ENCODE peak calls at places on chromosomes 3 and 15, in ten cellular contexts. D is GM23248, I is fibroblast of lung, K is cardiac muscle cell, T is substantia nigra, L is testis, V is caudate nucleus, E is thoracic aorta, Q is spleen, G is SK-N-SH. B is an unnamed sample.

GRCh38 chr3:89113887-89114840 is 6.7 kb downstream of the EPHA3 start:
- DNase-seq in D (peak), I (peak), K (peak), T (peak), L (peak), V (peak), E (no peak), Q (peak), G (peak), B (peak)

GRCh38 chr15:66066005-66066404 is 187.5 kb downstream of the MEGF11 start:
- DNase-seq in D (no peak), I (no peak), K (no peak), T (no peak), L (no peak), V (no peak), E (no peak), Q (no peak), G (no peak), B (no peak)

GRCh38 chr3:99250821-99251355 is 349.4 kb upstream of the DCBLD2 start:
- DNase-seq in D (peak), I (peak), K (peak), T (no peak), L (peak), V (no peak), E (no peak), Q (no peak), G (no peak), B (no peak)

GRCh38 chr3:59726279-59726678 is 676.5 kb upstream of the CFAP20DC start:
- DNase-seq in D (no peak), I (no peak), K (no peak), T (no peak), L (no peak), V (no peak), E (no peak), Q (no peak), G (no peak), B (no peak)

GRCh38 chr15:85141601-85142185 is 160.0 kb downstream of the PDE8A start:
- DNase-seq in D (no peak), I (peak), K (no peak), T (no peak), L (no peak), V (no peak), E (no peak), Q (no peak), G (no peak), B (no peak)

GRCh38 chr3:172268896-172269295 is 179.4 kb downstream of the GHSR start:
- DNase-seq in D (peak), I (no peak), K (no peak), T (no peak), L (no peak), V (no peak), E (no peak), Q (no peak), G (no peak), B (no peak)

GRCh38 chr3:133987136-133987535 is 42.6 kb downstream of the SLCO2A1 start:
- DNase-seq in D (no peak), I (no peak), K (no peak), T (no peak), L (no peak), V (no peak), E (no peak), Q (no peak), G (no peak), B (no peak)

GRCh38 chr3:114454592-114455251 is 160.9 kb downstream of the TIGIT start:
- DNase-seq in D (peak), I (peak), K (peak), T (peak), L (peak), V (peak), E (no peak), Q (no peak), G (peak), B (no peak)

GRCh38 chr3:15797600-15798303 is at the start of gene ANKRD28:
- DNase-seq in D (peak), I (peak), K (peak), T (peak), L (no peak), V (peak), E (no peak), Q (no peak), G (peak), B (no peak)

GRCh38 chr3:155778441-155778840 is 27.6 kb downstream of the C3orf33 start:
- DNase-seq in D (no peak), I (no peak), K (no peak), T (no peak), L (no peak), V (no peak), E (no peak), Q (no peak), G (no peak), B (no peak)

GRCh38 chr15:31434418-31435255 is 108.0 kb downstream of the KLF13 start:
- DNase-seq in D (peak), I (peak), K (no peak), T (no peak), L (peak), V (no peak), E (no peak), Q (peak), G (no peak), B (no peak)

GRCh38 chr3:140290105-140290504 is 355.1 kb downstream of the CLSTN2 start:
- DNase-seq in D (peak), I (no peak), K (no peak), T (no peak), L (no peak), V (no peak), E (no peak), Q (no peak), G (no peak), B (no peak)

GRCh38 chr15:31265090-31265870 is 61.4 kb upstream of the KLF13 start:
- DNase-seq in D (no peak), I (no peak), K (peak), T (no peak), L (peak), V (no peak), E (no peak), Q (peak), G (no peak), B (no peak)

GRCh38 chr3:123808812-123809211 is 75.3 kb downstream of the MYLK start:
- DNase-seq in D (no peak), I (no peak), K (no peak), T (no peak), L (no peak), V (no peak), E (no peak), Q (no peak), G (no peak), B (no peak)

GRCh38 chr3:192825657-192826200 is 91.9 kb downstream of the MB21D2 start:
- DNase-seq in D (peak), I (peak), K (no peak), T (no peak), L (no peak), V (no peak), E (no peak), Q (no peak), G (no peak), B (no peak)

GRCh38 chr15:51982013-51982769 is 10.6 kb upstream of the LEO1 start:
- DNase-seq in D (peak), I (peak), K (peak), T (peak), L (no peak), V (peak), E (no peak), Q (no peak), G (peak), B (no peak)

GRCh38 chr3:140091143-140091542 is 156.2 kb downstream of the CLSTN2 start:
- DNase-seq in D (no peak), I (no peak), K (no peak), T (no peak), L (no peak), V (no peak), E (no peak), Q (no peak), G (no peak), B (no peak)

GRCh38 chr3:195240939-195241338 is 30.0 kb downstream of the XXYLT1 start:
- DNase-seq in D (no peak), I (no peak), K (no peak), T (no peak), L (no peak), V (no peak), E (peak), Q (no peak), G (no peak), B (no peak)

GRCh38 chr3:106728315-106728821 is 648.9 kb upstream of the CCDC54 start:
- DNase-seq in D (peak), I (peak), K (no peak), T (no peak), L (no peak), V (no peak), E (peak), Q (no peak), G (peak), B (no peak)

GRCh38 chr3:98733055-98733777 is 29.9 kb upstream of the ST3GAL6 start:
- DNase-seq in D (peak), I (peak), K (peak), T (peak), L (peak), V (no peak), E (no peak), Q (peak), G (peak), B (no peak)

GRCh38 chr3:175399156-175399840 is 540.2 kb downstream of the NAALADL2 start:
- DNase-seq in D (no peak), I (no peak), K (no peak), T (no peak), L (no peak), V (no peak), E (no peak), Q (no peak), G (no peak), B (no peak)

GRCh38 chr3:175392653-175393052 is 533.5 kb downstream of the NAALADL2 start:
- DNase-seq in D (no peak), I (peak), K (no peak), T (no peak), L (no peak), V (no peak), E (no peak), Q (no peak), G (no peak), B (no peak)

GRCh38 chr3:175398676-175399075 is 539.5 kb downstream of the NAALADL2 start:
- DNase-seq in D (peak), I (peak), K (no peak), T (no peak), L (no peak), V (no peak), E (no peak), Q (no peak), G (no peak), B (no peak)

DNA sequence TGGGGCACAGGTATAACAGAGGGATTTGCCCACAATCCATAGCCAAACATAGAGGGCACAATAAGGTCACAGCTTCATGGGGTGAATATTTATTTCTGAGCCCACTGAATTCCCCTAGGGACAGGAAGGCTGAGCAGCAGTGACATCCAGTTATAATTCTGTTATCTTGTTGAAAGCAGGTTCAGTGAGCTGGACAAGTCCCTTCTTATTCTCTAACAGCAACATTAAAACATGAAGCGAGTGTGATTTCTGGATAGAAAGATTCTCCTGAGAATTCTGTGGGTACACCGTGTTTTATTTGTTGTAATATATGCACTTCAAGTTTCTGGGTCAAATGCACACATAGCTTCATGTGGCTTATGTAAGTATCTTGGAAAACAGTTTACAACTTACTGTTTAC is 538.3 kb downstream of the NAALADL2 start:
- DNase-seq in D (no peak), I (no peak), K (no peak), T (no peak), L (no peak), V (no peak), E (no peak), Q (no peak), G (peak), B (no peak)
- H3K27ac ChIP-seq in D (no peak), I (no peak), K (no peak), T (no peak), L (no peak), V (no peak), E (no peak), Q (no peak), G (no peak), B (no peak)

GRCh38 chr3:53161345-53161819 is 373 bp downstream of the PRKCD start:
- DNase-seq in D (peak), I (no peak), K (peak), T (no peak), L (peak), V (no peak), E (no peak), Q (peak), G (no peak), B (no peak)

GRCh38 chr3:53162672-53163458 is 1.9 kb downstream of the PRKCD start:
- DNase-seq in D (no peak), I (no peak), K (peak), T (no peak), L (peak), V (no peak), E (no peak), Q (peak), G (no peak), B (no peak)

GRCh38 chr3:53163459-53164387 is 2.7 kb downstream of the PRKCD start:
- DNase-seq in D (peak), I (no peak), K (peak), T (no peak), L (peak), V (no peak), E (no peak), Q (no peak), G (no peak), B (no peak)

GRCh38 chr3:53160660-53161344 is at the start of gene PRKCD:
- DNase-seq in D (peak), I (peak), K (peak), T (peak), L (peak), V (peak), E (peak), Q (peak), G (peak), B (no peak)

DNA sequence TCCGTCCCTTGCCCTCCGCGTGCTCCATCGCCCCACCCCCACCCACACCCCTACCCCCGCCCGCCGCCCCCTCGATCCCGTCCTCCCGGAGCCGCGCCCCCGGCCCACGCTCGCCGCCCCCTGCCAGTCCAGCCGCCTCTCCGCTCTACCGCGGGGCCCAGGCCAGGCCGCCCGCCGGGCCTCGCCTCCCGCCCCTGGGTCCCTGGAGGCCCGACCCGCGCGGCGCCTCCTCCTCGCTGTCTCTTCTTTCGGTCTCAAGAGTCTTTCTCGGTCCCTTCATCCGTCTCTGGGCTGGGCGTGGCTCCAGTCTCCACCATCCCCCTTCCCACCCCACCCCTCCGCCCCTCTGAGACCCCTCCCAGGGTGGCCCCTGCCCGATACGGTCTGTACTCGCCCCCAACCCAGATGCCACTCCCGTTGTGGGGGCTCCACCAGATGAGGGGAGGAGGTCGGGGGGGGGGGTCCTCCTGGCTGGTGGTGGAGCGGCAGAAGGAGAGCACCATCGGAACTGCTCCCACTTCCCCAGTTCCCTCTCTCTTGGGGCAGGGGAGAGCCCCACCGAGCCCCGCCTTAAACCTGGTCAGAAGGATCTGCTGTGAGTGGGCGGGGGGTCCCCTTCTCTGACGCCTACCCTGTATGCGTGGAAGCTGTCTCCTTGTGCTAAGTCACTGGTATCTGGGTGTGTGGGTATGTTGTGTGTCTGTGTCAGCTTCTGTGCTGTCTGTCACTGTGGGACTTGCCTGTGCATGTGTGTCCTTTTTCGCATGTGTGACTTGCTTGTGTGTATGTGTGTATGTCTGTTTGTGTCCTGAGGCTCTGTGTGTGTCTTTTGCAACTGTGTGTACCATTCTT is 1.0 kb downstream of the PRKCD start:
- DNase-seq in D (peak), I (no peak), K (peak), T (no peak), L (peak), V (peak), E (no peak), Q (peak), G (peak), B (no peak)
- H3K27ac ChIP-seq in D (no peak), I (no peak), K (no peak), T (peak), L (peak), V (peak), E (peak), Q (peak), G (no peak), B (no peak)

GRCh38 chr3:13525827-13526625 is 22.9 kb upstream of the FBLN2 start:
- DNase-seq in D (peak), I (no peak), K (no peak), T (no peak), L (no peak), V (no peak), E (no peak), Q (peak), G (no peak), B (no peak)
- H3K27ac ChIP-seq in D (peak), I (peak), K (no peak), T (no peak), L (peak), V (no peak), E (no peak), Q (no peak), G (no peak), B (no peak)

DNA sequence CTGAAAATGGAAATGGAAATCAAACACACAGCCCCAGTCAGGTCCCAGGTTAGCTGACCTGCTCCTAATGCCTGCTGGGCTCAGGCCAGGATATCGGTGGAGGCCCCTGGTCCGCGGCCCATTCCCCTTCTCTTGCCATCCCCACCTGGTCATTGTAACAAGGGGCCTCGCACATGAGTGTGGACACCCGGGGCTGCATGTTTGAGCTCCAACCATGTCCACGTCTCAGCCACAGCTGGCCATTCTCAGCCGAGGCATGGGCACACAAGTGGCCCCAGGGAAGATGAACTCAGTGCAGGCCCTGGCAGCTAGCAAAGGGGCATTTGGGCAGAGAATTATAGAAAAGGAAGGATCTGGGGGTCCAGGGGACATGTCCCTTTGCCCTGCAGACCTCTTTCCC is 41.7 kb downstream of the FAM174B start:
- DNase-seq in D (no peak), I (no peak), K (no peak), T (no peak), L (no peak), V (no peak), E (no peak), Q (no peak), G (no peak), B (no peak)
- H3K27ac ChIP-seq in D (no peak), I (no peak), K (no peak), T (no peak), L (no peak), V (no peak), E (no peak), Q (no peak), G (no peak), B (no peak)

DNA sequence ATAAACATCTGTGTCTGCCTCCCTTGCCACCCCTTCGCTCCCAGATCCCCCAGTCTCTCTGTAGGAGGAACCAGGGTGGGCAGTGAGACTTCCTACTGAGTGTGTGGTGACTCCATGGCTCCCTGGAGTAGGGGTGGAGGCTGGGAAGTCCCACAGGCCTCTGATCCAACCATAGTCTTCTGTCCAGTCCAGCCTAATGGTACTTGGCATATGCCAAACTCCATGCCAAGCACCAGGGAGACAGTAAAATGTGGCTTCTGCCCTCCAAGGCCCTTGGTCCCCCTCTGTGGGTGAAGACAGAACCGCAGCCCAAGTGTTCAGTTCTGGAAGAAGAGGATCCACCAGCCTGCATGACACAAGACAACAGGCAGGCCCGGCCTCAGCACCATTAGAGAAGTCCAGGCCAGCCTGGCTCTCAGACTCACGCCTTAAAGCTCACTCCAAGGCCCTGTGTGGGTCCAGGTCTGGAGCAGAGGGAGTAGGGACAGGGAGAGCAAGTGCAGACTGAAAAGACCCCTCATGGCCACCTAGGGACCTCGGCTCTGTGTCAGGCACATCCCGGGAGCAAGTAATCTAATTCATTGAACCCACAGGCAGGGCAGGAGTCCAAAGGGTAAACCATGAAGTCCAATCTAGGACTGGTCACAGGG is 112.7 kb downstream of the ETFA start:
- DNase-seq in D (no peak), I (no peak), K (no peak), T (no peak), L (no peak), V (no peak), E (no peak), Q (peak), G (no peak), B (no peak)
- H3K27ac ChIP-seq in D (peak), I (peak), K (no peak), T (no peak), L (no peak), V (no peak), E (peak), Q (no peak), G (peak), B (no peak)

GRCh38 chr15:38844683-38845195 is 280.1 kb upstream of the RASGRP1 start:
- DNase-seq in D (peak), I (peak), K (no peak), T (no peak), L (no peak), V (no peak), E (no peak), Q (no peak), G (no peak), B (no peak)

GRCh38 chr15:38842991-38843610 is 278.5 kb upstream of the RASGRP1 start:
- DNase-seq in D (peak), I (peak), K (no peak), T (no peak), L (no peak), V (no peak), E (no peak), Q (no peak), G (no peak), B (no peak)

GRCh38 chr15:38843736-38844590 is 279.3 kb upstream of the RASGRP1 start:
- DNase-seq in D (peak), I (no peak), K (no peak), T (no peak), L (no peak), V (no peak), E (no peak), Q (no peak), G (no peak), B (no peak)

GRCh38 chr15:38846351-38846750 is 281.7 kb upstream of the RASGRP1 start:
- DNase-seq in D (peak), I (no peak), K (no peak), T (no peak), L (no peak), V (no peak), E (no peak), Q (no peak), G (no peak), B (no peak)
- H3K27ac ChIP-seq in D (peak), I (peak), K (no peak), T (no peak), L (no peak), V (no peak), E (no peak), Q (no peak), G (peak), B (no peak)

GRCh38 chr15:70025413-70026296 is 72.1 kb downstream of the TLE3 start:
- DNase-seq in D (peak), I (no peak), K (no peak), T (no peak), L (peak), V (no peak), E (no peak), Q (peak), G (no peak), B (no peak)

GRCh38 chr15:70026991-70027390 is 70.7 kb downstream of the TLE3 start:
- DNase-seq in D (no peak), I (no peak), K (no peak), T (no peak), L (no peak), V (no peak), E (no peak), Q (peak), G (no peak), B (no peak)

GRCh38 chr15:70024521-70024920 is 73.2 kb downstream of the TLE3 start:
- DNase-seq in D (no peak), I (no peak), K (no peak), T (no peak), L (peak), V (no peak), E (no peak), Q (peak), G (no peak), B (no peak)

GRCh38 chr15:70023064-70023768 is 74.5 kb downstream of the TLE3 start:
- DNase-seq in D (peak), I (peak), K (no peak), T (no peak), L (no peak), V (no peak), E (no peak), Q (peak), G (no peak), B (no peak)

GRCh38 chr15:70023769-70024491 is 73.8 kb downstream of the TLE3 start:
- DNase-seq in D (peak), I (peak), K (peak), T (peak), L (peak), V (no peak), E (peak), Q (peak), G (no peak), B (no peak)
- H3K27ac ChIP-seq in D (peak), I (no peak), K (no peak), T (no peak), L (peak), V (no peak), E (peak), Q (no peak), G (no peak), B (no peak)

B was measured in iPS DF 6.9.